ENCODE peak calls at places on chromosomes 3 and 15, in ten cellular contexts. C is left ventricle myocardium inferior, Y is mucosa of descending colon, P is fibroblast of mammary gland, F is fibroblast of pulmonary artery, T is upper lobe of right lung, A is tibial nerve, O is HCT116, W is RWPE1, R is GM13976. D is an unnamed sample.

GRCh38 chr3:55486857-55487375 is at the start of gene WNT5A:
- DNase-seq in C (peak; percentile 53), Y (peak; percentile 54), P (peak; percentile 35), F (peak; percentile 52), T (peak; percentile 84), A (no peak), O (no peak), W (peak; percentile 18), R (peak; percentile 36), D (no peak)

GRCh38 chr15:77709135-77709886 is 76.6 kb upstream of the LINGO1 start:
- DNase-seq in C (no peak), Y (no peak), P (no peak), F (peak; percentile 5), T (no peak), A (no peak), O (no peak), W (no peak), R (no peak), D (no peak)

GRCh38 chr3:14474363-14475081 is 65.6 kb downstream of the GRIP2 start:
- DNase-seq in C (no peak), Y (no peak), P (peak; percentile 18), F (no peak), T (no peak), A (no peak), O (no peak), W (no peak), R (no peak), D (no peak)

GRCh38 chr15:60912984-60913697 is 316.0 kb downstream of the RORA start:
- DNase-seq in C (no peak), Y (no peak), P (no peak), F (peak; percentile 52), T (no peak), A (no peak), O (no peak), W (no peak), R (no peak), D (no peak)

GRCh38 chr3:45226206-45226915 is at the start of gene TMEM158:
- DNase-seq in C (peak; percentile 83), Y (peak; percentile 87), P (peak; percentile 71), F (peak; percentile 53), T (peak; percentile 91), A (peak; percentile 74), O (no peak), W (peak; percentile 90), R (peak; percentile 94), D (peak; percentile 93)

GRCh38 chr3:138434276-138434874 is at the start of gene ESYT3:
- DNase-seq in C (peak; percentile 64), Y (peak; percentile 80), P (peak; percentile 28), F (peak; percentile 56), T (peak; percentile 97), A (peak; percentile 45), O (no peak), W (peak; percentile 89), R (peak; percentile 54), D (no peak)

GRCh38 chr15:49521802-49522201 is 98.8 kb downstream of the FGF7 start:
- DNase-seq in C (no peak), Y (no peak), P (peak; percentile 28), F (peak; percentile 36), T (no peak), A (no peak), O (peak; percentile 6), W (no peak), R (no peak), D (no peak)

GRCh38 chr15:27884726-27885125 is 214.4 kb downstream of the OCA2 start:
- DNase-seq in C (no peak), Y (no peak), P (no peak), F (no peak), T (no peak), A (no peak), O (no peak), W (no peak), R (no peak), D (no peak)

GRCh38 chr3:66481071-66482001 is 19.5 kb downstream of the LRIG1 start:
- DNase-seq in C (no peak), Y (no peak), P (no peak), F (no peak), T (no peak), A (no peak), O (no peak), W (no peak), R (no peak), D (no peak)

GRCh38 chr3:196524527-196524926 is 9.4 kb upstream of the SMCO1 start:
- DNase-seq in C (no peak), Y (no peak), P (no peak), F (peak; percentile 40), T (no peak), A (no peak), O (no peak), W (no peak), R (no peak), D (no peak)

GRCh38 chr3:15291589-15292541 is 40.5 kb downstream of the SH3BP5 start:
- DNase-seq in C (no peak), Y (peak; percentile 78), P (peak; percentile 55), F (peak; percentile 55), T (no peak), A (no peak), O (no peak), W (no peak), R (peak; percentile 60), D (peak; percentile 69)

DNA sequence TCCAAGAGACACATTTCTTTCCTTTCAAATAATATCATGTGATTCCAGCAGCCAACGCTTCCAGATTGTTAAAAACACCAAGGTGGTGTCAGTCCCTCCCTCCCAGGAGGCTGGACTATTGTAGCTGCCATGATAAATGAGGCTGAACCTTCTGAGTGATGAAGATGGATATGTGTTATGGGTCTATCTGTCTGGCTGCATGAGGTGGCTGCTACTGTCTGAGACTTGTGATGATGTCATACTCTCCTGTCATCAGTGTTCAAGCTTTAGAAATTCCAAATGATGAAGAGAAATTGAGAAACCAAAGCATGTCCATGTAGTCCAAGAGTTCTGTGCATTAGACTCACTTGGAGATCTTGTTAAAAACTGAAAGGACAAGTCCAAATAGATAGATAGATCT is 683.0 kb downstream of the NTRK3 start:
- DNase-seq in C (no peak), Y (no peak), P (no peak), F (no peak), T (no peak), A (no peak), O (no peak), W (no peak), R (no peak), D (no peak)
- TF ChIP-seq CTCF in C (no peak), Y (no peak), P (no peak), F (no peak), T (no peak), A (no peak), O (no peak), W (no peak), R (no peak), D (no peak)

GRCh38 chr3:141632779-141633374 is 105.2 kb upstream of the RNF7 start:
- DNase-seq in C (no peak), Y (no peak), P (no peak), F (no peak), T (no peak), A (no peak), O (no peak), W (no peak), R (no peak), D (no peak)
- TF ChIP-seq CTCF in C (no peak), Y (no peak), P (no peak), F (no peak), T (no peak), A (no peak), O (no peak), W (no peak), R (no peak), D (no peak)

DNA sequence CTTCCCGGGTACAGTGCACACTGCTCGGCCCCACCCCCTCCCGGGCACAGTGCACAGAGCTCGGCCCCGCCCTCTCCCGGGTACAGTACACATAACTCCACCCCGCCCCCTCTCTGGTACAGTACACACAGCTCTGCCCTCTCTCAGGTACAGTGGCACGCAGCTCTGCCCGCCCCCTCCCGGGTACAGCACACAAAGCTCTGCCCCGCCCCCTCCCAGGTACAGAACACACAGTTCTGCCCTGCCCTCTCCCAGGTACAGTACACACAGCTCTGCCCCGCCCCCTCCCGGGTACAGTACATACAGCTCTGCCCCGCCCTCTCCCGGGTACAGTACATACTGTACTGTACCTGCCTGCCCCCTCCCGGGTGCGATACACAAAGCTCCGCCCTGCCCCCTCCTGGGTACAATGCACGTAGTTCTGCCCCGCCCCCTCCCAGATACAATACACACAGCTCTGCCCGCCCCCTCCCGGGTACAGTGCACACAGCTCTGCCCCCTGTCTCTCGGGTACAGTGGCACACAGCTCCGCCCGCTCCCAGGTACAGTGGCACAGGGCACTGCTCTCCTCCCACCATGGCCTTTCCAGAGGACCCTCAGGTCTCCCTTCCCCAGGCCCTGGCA is 16.4 kb upstream of the PRR20G start:
- DNase-seq in C (no peak), Y (peak; percentile 92), P (no peak), F (no peak), T (peak; percentile 91), A (no peak), O (peak; percentile 92), W (peak; percentile 63), R (no peak), D (no peak)
- TF ChIP-seq CTCF in C (no peak), Y (no peak), P (no peak), F (no peak), T (no peak), A (no peak), O (peak; percentile 35), W (no peak), R (no peak), D (no peak)

GRCh38 chr3:8639585-8639984 is 5.0 kb downstream of the SSUH2 start:
- DNase-seq in C (no peak), Y (no peak), P (no peak), F (no peak), T (no peak), A (no peak), O (no peak), W (no peak), R (no peak), D (no peak)

GRCh38 chr3:8643693-8644365 is 769 bp downstream of the SSUH2 start:
- DNase-seq in C (no peak), Y (no peak), P (no peak), F (no peak), T (no peak), A (no peak), O (no peak), W (no peak), R (no peak), D (no peak)

GRCh38 chr3:8640223-8640622 is 4.4 kb downstream of the SSUH2 start:
- DNase-seq in C (no peak), Y (no peak), P (no peak), F (no peak), T (no peak), A (no peak), O (no peak), W (no peak), R (no peak), D (no peak)

GRCh38 chr3:8641472-8641871 is 3.1 kb downstream of the SSUH2 start:
- DNase-seq in C (no peak), Y (no peak), P (no peak), F (no peak), T (no peak), A (no peak), O (no peak), W (no peak), R (no peak), D (no peak)

DNA sequence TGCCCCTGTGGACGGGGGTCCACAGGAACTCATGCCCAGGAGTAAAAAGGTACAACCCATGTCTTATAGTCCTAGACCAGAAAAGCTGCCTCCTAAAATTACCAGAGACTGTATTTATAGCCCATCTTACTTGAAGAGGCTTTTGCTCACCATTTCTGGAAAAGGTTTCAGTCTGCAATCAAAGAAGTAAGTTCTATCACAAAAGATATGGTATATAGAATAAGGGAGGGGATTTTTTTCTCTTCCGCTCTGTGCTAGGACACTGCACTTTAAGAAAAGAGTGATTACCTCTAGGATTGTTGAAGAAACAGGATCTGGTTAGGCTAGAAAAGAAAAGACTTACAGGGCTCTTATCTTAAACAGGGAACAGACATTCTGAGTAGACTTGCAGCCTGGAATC is 2.6 kb downstream of the SSUH2 start:
- DNase-seq in C (no peak), Y (no peak), P (no peak), F (no peak), T (no peak), A (no peak), O (no peak), W (no peak), R (no peak), D (no peak)
- TF ChIP-seq CTCF in C (no peak), Y (no peak), P (no peak), F (no peak), T (no peak), A (no peak), O (no peak), W (no peak), R (no peak), D (no peak)

D was measured in GM10248.